ENCODE peak calls at places on chromosomes 2 and 18, in ten cellular contexts. R is MM.1S, T is transverse colon, Q is psoas muscle, N is Calu3, U is fibroblast of the aortic adventitia, B is endodermal cell, J is astrocyte of the spinal cord, P is fibroblast of lung, K is progenitor cell of endocrine pancreas. H is an unnamed sample.

GRCh38 chr2:42463570-42463969 is 30.2 kb downstream of the KCNG3 start:
- DNase-seq in R (no peak), T (no peak), Q (no peak), N (no peak), U (no peak), B (no peak), J (no peak), P (no peak), K (no peak), H (no peak)

GRCh38 chr18:79490593-79491551 is 95.1 kb downstream of the NFATC1 start:
- DNase-seq in R (no peak), T (no peak), Q (peak; percentile 46), N (no peak), U (no peak), B (no peak), J (no peak), P (no peak), K (no peak), H (no peak)

GRCh38 chr2:74499940-74500577 is 656 bp upstream of the LBX2 start:
- DNase-seq in R (no peak), T (no peak), Q (no peak), N (no peak), U (no peak), B (peak; percentile 50), J (no peak), P (no peak), K (no peak), H (no peak)

GRCh38 chr2:218428846-218429558 is 10.1 kb downstream of the VIL1 start:
- DNase-seq in R (no peak), T (no peak), Q (peak; percentile 8), N (no peak), U (no peak), B (no peak), J (no peak), P (no peak), K (no peak), H (no peak)

GRCh38 chr2:65320042-65320711 is 92.5 kb downstream of the ACTR2 start:
- DNase-seq in R (no peak), T (no peak), Q (peak; percentile 67), N (peak; percentile 53), U (peak; percentile 87), B (peak; percentile 69), J (peak; percentile 92), P (peak; percentile 88), K (no peak), H (no peak)

GRCh38 chr2:105235388-105236059 is 6.0 kb upstream of the GPR45 start:
- DNase-seq in R (peak; percentile 74), T (peak; percentile 76), Q (peak; percentile 73), N (peak; percentile 84), U (peak; percentile 84), B (peak; percentile 95), J (peak; percentile 86), P (peak; percentile 80), K (peak; percentile 59), H (peak; percentile 50)

GRCh38 chr2:240593703-240594451 is 7.3 kb downstream of the CAPN10 start:
- DNase-seq in R (no peak), T (peak; percentile 5), Q (peak; percentile 47), N (no peak), U (no peak), B (no peak), J (no peak), P (no peak), K (no peak), H (no peak)

GRCh38 chr18:3816601-3817363 is 366.8 kb downstream of the TGIF1 start:
- DNase-seq in R (no peak), T (no peak), Q (no peak), N (peak; percentile 28), U (peak; percentile 98), B (no peak), J (peak; percentile 94), P (peak; percentile 100), K (no peak), H (no peak)

GRCh38 chr2:30239308-30240161 is 8.2 kb downstream of the LBH start:
- DNase-seq in R (peak; percentile 63), T (peak; percentile 79), Q (peak; percentile 86), N (peak; percentile 58), U (peak; percentile 88), B (peak; percentile 92), J (peak; percentile 52), P (peak; percentile 83), K (peak; percentile 30), H (peak; percentile 60)

GRCh38 chr2:72293620-72294019 is 146.0 kb upstream of the CYP26B1 start:
- DNase-seq in R (no peak), T (no peak), Q (no peak), N (no peak), U (peak; percentile 59), B (no peak), J (peak; percentile 11), P (peak; percentile 65), K (no peak), H (no peak)
- TF ChIP-seq CTCF in R (no peak), T (no peak), Q (no peak), N (no peak), U (no peak), B (no peak), J (no peak), P (no peak), K (no peak), H (no peak)

GRCh38 chr2:3526871-3527270 is 7.5 kb upstream of the ADI1 start:
- DNase-seq in R (no peak), T (no peak), Q (no peak), N (no peak), U (no peak), B (no peak), J (no peak), P (no peak), K (no peak), H (no peak)

GRCh38 chr2:3520591-3520990 is 1.3 kb upstream of the ADI1 start:
- DNase-seq in R (no peak), T (no peak), Q (no peak), N (no peak), U (no peak), B (no peak), J (no peak), P (no peak), K (no peak), H (no peak)

GRCh38 chr2:3522851-3523481 is 3.6 kb upstream of the ADI1 start:
- DNase-seq in R (no peak), T (peak; percentile 27), Q (no peak), N (no peak), U (peak; percentile 63), B (peak; percentile 21), J (no peak), P (peak; percentile 65), K (no peak), H (no peak)

GRCh38 chr2:3519255-3520190 is at the start of gene ADI1:
- DNase-seq in R (peak; percentile 86), T (peak; percentile 87), Q (peak; percentile 90), N (peak; percentile 82), U (peak; percentile 73), B (peak; percentile 94), J (peak; percentile 82), P (peak; percentile 77), K (peak; percentile 59), H (peak; percentile 74)

DNA sequence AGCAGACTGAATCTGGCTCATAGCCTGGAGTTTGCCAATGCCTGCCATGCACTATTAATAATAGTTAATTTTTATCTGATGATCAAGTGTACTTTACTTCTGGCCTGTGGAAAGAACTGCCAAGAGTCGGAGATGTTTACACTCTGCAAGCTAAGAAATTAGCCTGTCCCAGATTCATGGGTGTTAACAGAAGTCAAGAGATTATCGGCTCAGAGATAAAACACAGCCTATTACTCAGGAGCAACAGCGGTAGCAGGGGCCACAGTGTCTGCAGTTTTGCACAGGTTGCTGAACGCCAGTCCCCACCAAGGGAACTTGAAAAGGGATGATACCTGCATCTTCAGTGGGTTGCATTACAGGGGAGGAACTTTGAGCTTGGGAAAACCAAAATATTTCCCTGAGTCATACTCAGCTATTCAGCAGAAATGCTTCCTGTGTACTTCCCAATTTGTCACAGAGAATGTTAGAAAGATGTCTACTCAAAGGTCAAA is 4.3 kb upstream of the ADI1 start:
- DNase-seq in R (no peak), T (no peak), Q (no peak), N (no peak), U (peak; percentile 47), B (peak; percentile 19), J (peak; percentile 24), P (peak; percentile 43), K (no peak), H (no peak)
- TF ChIP-seq CTCF in R (no peak), T (no peak), Q (no peak), N (no peak), U (no peak), B (no peak), J (no peak), P (no peak), K (no peak), H (no peak)

GRCh38 chr2:96145028-96145939 is at the start of gene DUSP2:
- DNase-seq in R (peak; percentile 94), T (peak; percentile 87), Q (peak; percentile 87), N (peak; percentile 74), U (peak; percentile 48), B (peak; percentile 84), J (peak; percentile 49), P (peak; percentile 45), K (no peak), H (peak; percentile 92)

GRCh38 chr2:96142217-96143113 is 2.8 kb downstream of the DUSP2 start:
- DNase-seq in R (no peak), T (peak; percentile 33), Q (peak; percentile 47), N (no peak), U (no peak), B (peak; percentile 74), J (no peak), P (no peak), K (no peak), H (peak; percentile 40)

GRCh38 chr2:96143231-96143847 is 1.9 kb downstream of the DUSP2 start:
- DNase-seq in R (no peak), T (no peak), Q (no peak), N (no peak), U (no peak), B (no peak), J (no peak), P (no peak), K (no peak), H (peak; percentile 28)

GRCh38 chr2:96144481-96145027 is 686 bp downstream of the DUSP2 start:
- DNase-seq in R (peak; percentile 9), T (peak; percentile 52), Q (peak; percentile 30), N (peak; percentile 37), U (no peak), B (peak; percentile 80), J (no peak), P (peak; percentile 6), K (no peak), H (no peak)

DNA sequence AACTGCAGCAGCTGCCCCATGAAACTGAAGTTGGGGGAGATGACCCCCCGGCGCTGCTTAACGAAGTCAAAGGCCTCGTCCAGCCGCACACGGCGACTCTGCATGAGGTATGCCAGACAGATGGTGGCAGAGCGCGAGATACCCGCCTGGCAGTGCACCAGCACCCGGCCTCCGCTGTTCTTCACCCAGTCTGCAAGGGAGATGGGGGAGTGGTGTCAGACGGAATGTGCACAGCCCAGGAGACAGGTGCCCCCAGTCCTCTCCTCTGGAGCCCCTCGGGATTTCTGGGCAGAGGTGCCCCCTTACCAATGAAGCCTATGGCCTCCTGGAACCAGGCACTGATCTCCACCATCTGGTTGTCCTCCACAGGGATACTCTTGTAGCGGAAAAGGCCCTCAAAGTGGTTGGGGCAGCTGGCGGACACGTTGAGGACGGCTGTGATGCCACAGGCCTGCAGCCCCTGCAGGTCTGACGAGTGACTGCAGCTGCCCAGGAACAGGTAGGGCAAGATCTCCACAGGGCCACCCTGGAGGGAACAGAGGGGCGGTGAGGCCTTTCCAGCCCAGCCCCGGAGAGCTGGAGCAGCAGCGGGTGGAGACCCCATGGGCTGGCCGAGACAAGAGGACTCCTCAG is 1.3 kb downstream of the DUSP2 start:
- DNase-seq in R (no peak), T (peak; percentile 36), Q (peak; percentile 54), N (peak; percentile 56), U (no peak), B (peak; percentile 89), J (no peak), P (no peak), K (peak; percentile 32), H (peak; percentile 33)
- TF ChIP-seq CTCF in R (no peak), T (no peak), Q (no peak), N (peak; percentile 44), U (peak; percentile 5), B (peak; percentile 69), J (no peak), P (no peak), K (peak; percentile 58), H (no peak)

GRCh38 chr2:46167406-46167805 is 129.8 kb upstream of the EPAS1 start:
- DNase-seq in R (no peak), T (no peak), Q (no peak), N (no peak), U (no peak), B (no peak), J (no peak), P (no peak), K (no peak), H (no peak)
- TF ChIP-seq CTCF in R (no peak), T (no peak), Q (no peak), N (no peak), U (no peak), B (no peak), J (no peak), P (no peak), K (no peak), H (no peak)

H was measured in activated B cell treated with CpG ODN at 0.5 μM for 24 hours.